ENCODE peak calls at places on chromosomes 13 and 19, in eight cellular contexts. S, V, X, J, A, I, T and W are unnamed samples.

GRCh38 chr13:98918771-98919170 is 59.1 kb downstream of the DOCK9 start:
- DNase-seq in X (no peak), S (no peak), J (no peak), T (no peak), I (no peak), A (no peak), V (no peak), W (no peak)

GRCh38 chr19:5193192-5193591 is 147.4 kb downstream of the PTPRS start:
- DNase-seq in A (no peak), S (peak; percentile 15), T (no peak), V (no peak), J (no peak), I (no peak), X (no peak), W (no peak)

GRCh38 chr13:39144941-39145533 is 106.8 kb downstream of the NHLRC3 start:
- DNase-seq in T (no peak), I (peak; percentile 24), S (peak; percentile 56), A (peak; percentile 59), X (peak; percentile 63), V (no peak), J (peak; percentile 69), W (peak; percentile 1)

GRCh38 chr19:970695-971094 is 13.4 kb upstream of the WDR18 start:
- DNase-seq in T (no peak), I (no peak), A (no peak), V (no peak), X (peak; percentile 20), S (no peak), J (no peak), W (no peak)

GRCh38 chr19:18594096-18594823 is 5.7 kb downstream of the REX1BD start:
- DNase-seq in T (peak; percentile 72), V (peak; percentile 58), X (peak; percentile 87), I (peak; percentile 57), A (peak; percentile 49), J (no peak), S (peak; percentile 94), W (peak; percentile 55)

GRCh38 chr19:4051175-4052101 is 15.3 kb downstream of the ZBTB7A start:
- DNase-seq in A (no peak), V (no peak), X (no peak), J (peak; percentile 79), I (peak; percentile 64), T (no peak), S (no peak), W (no peak)

GRCh38 chr19:3137139-3137538 is 1.3 kb downstream of the GNA15 start:
- DNase-seq in J (no peak), S (no peak), X (no peak), I (no peak), T (no peak), A (no peak), V (no peak), W (no peak)

GRCh38 chr19:10533656-10534386 is 9.9 kb upstream of the ATG4D start:
- DNase-seq in J (no peak), S (no peak), V (no peak), A (no peak), X (no peak), I (no peak), T (no peak), W (no peak)

GRCh38 chr13:80160110-80160509 is 180.8 kb downstream of the SPRY2 start:
- DNase-seq in V (no peak), A (no peak), I (no peak), X (no peak), T (no peak), J (no peak), S (no peak), W (no peak)

GRCh38 chr13:98755729-98756128 is 3.3 kb upstream of the SLC15A1 start:
- DNase-seq in T (no peak), I (no peak), V (no peak), X (no peak), A (no peak), J (no peak), S (no peak), W (no peak)

GRCh38 chr19:56725829-56726424 is 54.4 kb upstream of the ZNF835 start:
- DNase-seq in A (no peak), T (no peak), X (peak; percentile 50), S (no peak), I (no peak), V (no peak), J (no peak), W (peak; percentile 74)

GRCh38 chr13:110628477-110628793 is 13.1 kb downstream of the NAXD start:
- DNase-seq in V (no peak), J (no peak), A (no peak), X (no peak), T (no peak), I (no peak), S (no peak), W (no peak)

GRCh38 chr13:98842074-98842473 is 89.6 kb upstream of the SLC15A1 start:
- DNase-seq in I (no peak), T (no peak), A (no peak), V (no peak), X (peak; percentile 85), J (no peak), S (no peak), W (no peak)

GRCh38 chr13:76214001-76214400 is 577.9 kb downstream of the LMO7 start:
- DNase-seq in V (no peak), S (no peak), T (no peak), X (no peak), I (no peak), J (no peak), A (no peak), W (no peak)

GRCh38 chr13:94157705-94158218 is 321.7 kb downstream of the DCT start:
- DNase-seq in V (no peak), J (no peak), X (no peak), A (peak; percentile 84), I (peak; percentile 24), S (no peak), T (no peak), W (no peak)

GRCh38 chr13:28339419-28339818 is 155.5 kb downstream of the FLT1 start:
- DNase-seq in A (no peak), T (no peak), S (no peak), J (no peak), I (no peak), V (no peak), X (no peak), W (no peak)

GRCh38 chr13:113220877-113221276 is 11.5 kb downstream of the CUL4A start:
- DNase-seq in J (no peak), X (no peak), T (peak; percentile 17), I (no peak), A (no peak), V (no peak), S (no peak), W (no peak)

GRCh38 chr13:112486386-112487126 is 101.4 kb downstream of the TUBGCP3 start:
- DNase-seq in J (no peak), V (no peak), T (no peak), I (no peak), A (no peak), X (no peak), S (no peak), W (no peak)

GRCh38 chr13:77338329-77338728 is 11.4 kb upstream of the MYCBP2 start:
- DNase-seq in T (no peak), I (no peak), A (no peak), J (no peak), V (no peak), X (no peak), S (no peak), W (no peak)

GRCh38 chr19:29690842-29691241 is 24.2 kb downstream of the C19orf12 start:
- DNase-seq in A (peak; percentile 43), S (no peak), V (peak; percentile 48), J (no peak), T (peak; percentile 55), I (peak; percentile 65), X (peak; percentile 46), W (no peak)

GRCh38 chr13:31885994-31886393 is 145.6 kb upstream of the FRY start:
- DNase-seq in I (no peak), X (peak; percentile 26), S (no peak), A (no peak), J (no peak), V (no peak), T (no peak), W (peak; percentile 86)

GRCh38 chr19:41219924-41220567 is 1.0 kb downstream of the AXL start:
- DNase-seq in X (no peak), T (no peak), A (peak; percentile 26), I (peak; percentile 46), S (no peak), V (no peak), J (no peak), W (no peak)

GRCh38 chr13:31012285-31013024 is 80.0 kb downstream of the TEX26 start:
- DNase-seq in J (no peak), X (peak; percentile 44), A (peak; percentile 14), S (no peak), V (no peak), I (no peak), T (no peak), W (no peak)

GRCh38 chr19:7844951-7845350 is 14.9 kb downstream of the EVI5L start:
- DNase-seq in A (no peak), X (no peak), J (no peak), T (no peak), S (no peak), V (no peak), I (no peak), W (no peak)

GRCh38 chr19:57068921-57069697 is 50.7 kb upstream of the USP29 start:
- DNase-seq in A (no peak), I (no peak), T (no peak), V (no peak), S (peak; percentile 36), J (no peak), X (peak; percentile 47), W (peak; percentile 62)

GRCh38 chr13:43316997-43317396 is 293.6 kb downstream of the DNAJC15 start:
- DNase-seq in X (no peak), V (no peak), T (no peak), I (peak; percentile 63), J (no peak), S (peak; percentile 26), A (peak; percentile 49), W (no peak)

GRCh38 chr13:71525004-71525403 is 342.0 kb downstream of the DACH1 start:
- DNase-seq in I (no peak), S (no peak), T (no peak), A (no peak), V (no peak), X (no peak), J (no peak), W (peak; percentile 62)

GRCh38 chr13:21399741-21400140 is 59.4 kb downstream of the ZDHHC20 start:
- DNase-seq in I (no peak), X (no peak), S (no peak), A (no peak), J (no peak), T (no peak), V (no peak), W (no peak)

GRCh38 chr19:623974-624373 is 9.4 kb downstream of the POLRMT start:
- DNase-seq in T (no peak), V (no peak), A (peak; percentile 60), J (no peak), I (no peak), S (peak; percentile 68), X (no peak), W (no peak)

GRCh38 chr19:12872941-12873890 is 8.0 kb downstream of the DNASE2 start:
- DNase-seq in A (peak; percentile 22), I (peak; percentile 76), T (peak; percentile 51), V (peak; percentile 51), X (peak; percentile 97), J (peak; percentile 82), S (peak; percentile 68), W (no peak)

GRCh38 chr19:51749979-51750378 is 1.7 kb downstream of the FPR1 start:
- DNase-seq in I (no peak), S (no peak), A (no peak), T (no peak), J (no peak), X (no peak), V (no peak), W (no peak)

GRCh38 chr19:3969435-3970312 is 1.2 kb downstream of the DAPK3 start:
- DNase-seq in J (peak; percentile 60), I (peak; percentile 87), T (no peak), A (no peak), X (peak; percentile 67), S (no peak), V (no peak), W (peak; percentile 19)

GRCh38 chr19:49676136-49676689 is 858 bp upstream of the PRMT1 start:
- DNase-seq in I (peak; percentile 87), X (peak; percentile 95), T (no peak), S (peak; percentile 81), V (no peak), A (peak; percentile 92), J (peak; percentile 94), W (peak; percentile 92)

GRCh38 chr13:85170372-85170771 is 628.8 kb downstream of the SLITRK6 start:
- DNase-seq in I (no peak), V (no peak), J (no peak), A (no peak), X (peak; percentile 56), S (no peak), T (no peak), W (no peak)